ENCODE peak calls at places on chromosomes 13 and 19, in seven cellular contexts. Z is IMR-90, A is H1, Y is H9, Q is mesenchymal stem cell, C is mesendoderm, G is trophoblast cell. D is an unnamed sample.

GRCh38 chr13:49022472-49023144 is 46.9 kb downstream of the FNDC3A start:
- DNase-seq in Z (peak; percentile 36), C (no peak), G (no peak), Q (no peak), A (no peak), Y (no peak), D (no peak)

GRCh38 chr13:90883592-90883991 is 463.9 kb upstream of the MIR17HG start:
- DNase-seq in C (no peak), G (no peak), Z (no peak), Q (no peak), Y (no peak), A (no peak), D (no peak)

GRCh38 chr13:40613192-40613818 is 53.1 kb downstream of the FOXO1 start:
- DNase-seq in G (no peak), A (no peak), Z (no peak), Q (no peak), Y (no peak), C (no peak), D (no peak)

GRCh38 chr19:8457802-8458201 is 13.0 kb downstream of the HNRNPM start:
- DNase-seq in Q (no peak), G (no peak), Z (no peak), A (no peak), Y (no peak), C (no peak), D (no peak)

GRCh38 chr19:35123573-35123972 is 8.0 kb downstream of the FXYD3 start:
- DNase-seq in Q (no peak), G (no peak), C (no peak), A (no peak), Z (no peak), Y (no peak), D (no peak)

GRCh38 chr19:5828661-5829566 is 10.6 kb downstream of the FUT6 start:
- DNase-seq in Z (no peak), C (peak; percentile 62), A (no peak), Q (peak; percentile 86), G (no peak), Y (peak; percentile 75), D (peak; percentile 56)

GRCh38 chr19:57282011-57282636 is 1.8 kb downstream of the ZNF460 start:
- DNase-seq in Y (no peak), C (no peak), Z (no peak), Q (no peak), G (no peak), A (no peak), D (no peak)

GRCh38 chr19:3680939-3681338 is 19.3 kb downstream of the PIP5K1C start:
- DNase-seq in Z (no peak), Y (no peak), Q (no peak), C (no peak), A (no peak), G (no peak), D (no peak)

GRCh38 chr13:106569233-106570095 is 1.5 kb upstream of the ARGLU1 start:
- DNase-seq in C (peak; percentile 44), G (peak; percentile 77), Z (no peak), Q (no peak), Y (no peak), A (no peak), D (no peak)

GRCh38 chr13:30932481-30933333 is at the start of gene TEX26:
- DNase-seq in G (no peak), C (peak; percentile 90), Q (peak; percentile 47), Y (peak; percentile 88), Z (no peak), A (peak; percentile 46), D (peak; percentile 61)

GRCh38 chr13:93450226-93450625 is 223.6 kb downstream of the GPC6 start:
- DNase-seq in C (no peak), Y (no peak), A (no peak), Q (peak; percentile 80), G (no peak), Z (peak; percentile 73), D (no peak)

GRCh38 chr19:33681081-33681680 is 59.4 kb downstream of the CHST8 start:
- DNase-seq in Z (no peak), A (no peak), Q (no peak), G (no peak), Y (no peak), C (no peak), D (no peak)
- H2BK5ac ChIP-seq in Z (no peak overlapping the region), A (no peak overlapping the region), Q (no peak overlapping the region), G (no peak overlapping the region), Y (no peak overlapping the region), C (no peak overlapping the region), D (no peak overlapping the region)

GRCh38 chr19:1602091-1602707 is 3.1 kb downstream of the UQCR11 start:
- DNase-seq in A (no peak), C (no peak), Y (no peak), Z (no peak), Q (no peak), G (no peak), D (no peak)
- H3K18ac ChIP-seq in A (no peak overlapping the region), C (no peak overlapping the region), Y (no peak overlapping the region), Z (no peak overlapping the region), Q (no peak overlapping the region), G (no peak overlapping the region), D (no peak overlapping the region)

GRCh38 chr13:96503481-96503880 is 413.6 kb downstream of the HS6ST3 start:
- DNase-seq in Y (no peak), Q (no peak), G (no peak), C (no peak), Z (no peak), A (no peak), D (no peak)

GRCh38 chr13:96500953-96501352 is 411.0 kb downstream of the HS6ST3 start:
- DNase-seq in G (no peak), Q (no peak), Y (no peak), A (no peak), Z (no peak), C (no peak), D (no peak)

GRCh38 chr13:96499646-96500045 is 409.7 kb downstream of the HS6ST3 start:
- DNase-seq in Q (no peak), C (no peak), G (no peak), Y (no peak), A (no peak), Z (no peak), D (no peak)
- H2BK5ac ChIP-seq in Q (no peak overlapping the region), C (no peak overlapping the region), G (no peak overlapping the region), Y (no peak overlapping the region), A (no peak overlapping the region), Z (no peak overlapping the region), D (no peak overlapping the region)

GRCh38 chr13:55000043-55000442 is 1971.4 kb downstream of the OLFM4 start:
- DNase-seq in G (no peak), C (peak; percentile 84), Z (no peak), A (no peak), Q (no peak), Y (peak; percentile 61), D (no peak)
- H3K18ac ChIP-seq in G (no peak overlapping the region), C (no peak overlapping the region), Z (no peak overlapping the region), A (no peak overlapping the region), Q (no peak overlapping the region), Y (no peak overlapping the region), D (no peak overlapping the region)